ENCODE peak calls at places on chromosomes 3 and 15, in four cellular contexts. I is GM20000, V is Peyer's patch, Q is astrocyte. W is an unnamed sample.
A peak's percentile ranks its signal among the peaks of the same experiment; 100 is the strongest.

GRCh38 chr3:135851201-135852061 is 114.1 kb upstream of the PPP2R3A start:
- DNase-seq in I (no peak), V (no peak), Q (peak; percentile 64), W (no peak)

GRCh38 chr3:63034106-63034505 is 158.9 kb upstream of the CADPS start:
- DNase-seq in I (no peak), V (no peak), Q (peak; percentile 31), W (no peak)

GRCh38 chr3:29347412-29347811 is 66.5 kb downstream of the RBMS3 start:
- DNase-seq in I (no peak), V (no peak), Q (no peak), W (no peak)

GRCh38 chr3:71428841-71429609 is 154.5 kb downstream of the FOXP1 start:
- DNase-seq in I (no peak), V (no peak), Q (peak; percentile 68), W (no peak)

GRCh38 chr3:110253794-110254193 is 817.8 kb upstream of the NECTIN3 start:
- DNase-seq in I (no peak), V (no peak), Q (no peak), W (no peak)

GRCh38 chr3:8369638-8370037 is 132.0 kb upstream of the LMCD1 start:
- DNase-seq in I (no peak), V (no peak), Q (no peak), W (no peak)

GRCh38 chr15:99961011-99961441 is 227.8 kb upstream of the LYSMD4 start:
- DNase-seq in I (no peak), V (no peak), Q (no peak), W (peak; percentile 21)

GRCh38 chr3:194023501-194024280 is 112.3 kb upstream of the HES1 start:
- DNase-seq in I (no peak), V (no peak), Q (no peak), W (no peak)

GRCh38 chr3:54988302-54989022 is 60.6 kb upstream of the LRTM1 start:
- DNase-seq in I (no peak), V (peak; percentile 19), Q (peak; percentile 76), W (no peak)

GRCh38 chr3:189652042-189652441 is 20.9 kb downstream of the TP63 start:
- DNase-seq in I (no peak), V (no peak), Q (no peak), W (no peak)

GRCh38 chr3:9014189-9014588 is 50.9 kb upstream of the RAD18 start:
- DNase-seq in I (no peak), V (no peak), Q (no peak), W (no peak)

GRCh38 chr3:65914740-65915366 is 123.9 kb downstream of the MAGI1 start:
- DNase-seq in I (no peak), V (no peak), Q (no peak), W (no peak)

GRCh38 chr15:80480171-80480811 is 76.1 kb downstream of the ARNT2 start:
- DNase-seq in I (no peak), V (no peak), Q (peak; percentile 56), W (no peak)

GRCh38 chr15:100715571-100716455 is 113.4 kb downstream of the ASB7 start:
- DNase-seq in I (no peak), V (no peak), Q (no peak), W (peak; percentile 10)

GRCh38 chr3:107919239-107919638 is 171.6 kb downstream of the CD47 start:
- DNase-seq in I (no peak), V (no peak), Q (no peak), W (no peak)

GRCh38 chr15:91968610-91969009 is 115.1 kb downstream of the SLCO3A1 start:
- DNase-seq in I (no peak), V (no peak), Q (no peak), W (no peak)
- TF ChIP-seq CTCF in I (no peak), V (no peak), Q (no peak), W (no peak)

DNA sequence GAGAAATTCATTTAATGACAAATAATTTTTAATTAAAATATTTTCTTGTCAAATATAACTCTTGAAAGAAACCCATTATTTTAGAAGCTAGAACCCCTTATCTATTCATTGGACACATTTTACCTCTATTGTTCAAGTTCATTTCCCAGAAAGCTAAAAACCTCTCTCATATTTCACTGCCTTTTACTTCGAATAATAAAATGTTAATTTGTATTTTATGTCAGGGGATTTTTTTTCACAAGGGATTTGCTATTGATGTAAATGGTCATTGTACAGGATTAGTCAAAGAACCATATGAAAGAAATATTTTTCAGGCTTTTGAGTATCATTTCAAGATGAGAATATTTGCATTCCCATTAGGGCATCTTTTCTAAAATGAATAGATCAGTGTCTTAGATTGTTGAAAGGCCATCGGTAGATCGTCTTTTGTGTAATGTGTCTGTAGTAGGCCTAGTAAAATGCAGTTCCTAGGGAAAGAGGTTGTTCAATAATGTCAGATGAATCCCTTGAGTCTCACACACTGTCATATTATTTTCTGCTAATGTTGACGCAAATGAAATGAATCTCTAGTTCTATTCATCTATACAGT is 114.5 kb downstream of the ROBO1 start:
- DNase-seq in I (no peak), V (no peak), Q (no peak), W (no peak)
- TF ChIP-seq CTCF in I (no peak), V (no peak), Q (no peak), W (no peak)

GRCh38 chr3:4314688-4315087 is 11.5 kb downstream of the SETMAR start:
- DNase-seq in I (no peak), V (no peak), Q (no peak), W (no peak)
- TF ChIP-seq CTCF in I (no peak), V (no peak), Q (peak; percentile 12), W (no peak)

GRCh38 chr15:76058714-76059319 is 968 bp upstream of the TMEM266 start:
- DNase-seq in I (peak; percentile 55), V (no peak), Q (no peak), W (peak; percentile 41)
- TF ChIP-seq CTCF in I (peak; percentile 15), V (peak; percentile 2), Q (no peak), W (peak; percentile 40)

GRCh38 chr15:45391746-45392711 is 13.7 kb upstream of the GATM start:
- DNase-seq in I (peak; percentile 61), V (peak; percentile 20), Q (no peak), W (peak; percentile 59)

GRCh38 chr15:45394681-45395080 is 16.3 kb upstream of the GATM start:
- DNase-seq in I (no peak), V (no peak), Q (no peak), W (no peak)

GRCh38 chr15:45397116-45397665 is 18.8 kb upstream of the GATM start:
- DNase-seq in I (no peak), V (no peak), Q (no peak), W (no peak)

GRCh38 chr15:45395956-45396355 is 17.6 kb upstream of the GATM start:
- DNase-seq in I (no peak), V (no peak), Q (no peak), W (no peak)

DNA sequence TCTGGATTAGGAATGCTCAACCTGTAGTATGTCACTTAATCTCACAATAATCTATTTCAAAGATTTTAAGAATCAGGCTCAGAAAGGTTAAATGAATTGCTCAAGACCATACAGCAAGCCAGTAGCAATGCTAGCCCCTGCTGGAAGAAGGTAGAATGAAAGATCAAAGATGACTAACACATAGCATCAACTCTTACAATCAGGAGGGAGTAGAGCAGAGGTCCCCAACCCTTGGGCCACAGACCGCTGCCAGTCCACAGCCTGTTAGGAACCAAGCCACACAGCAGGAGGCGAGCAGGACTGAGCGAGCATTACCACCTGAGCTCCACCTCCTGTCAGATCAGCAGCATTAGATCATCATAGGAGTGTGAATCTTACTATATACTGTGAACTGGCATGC is 15.5 kb upstream of the GATM start:
- DNase-seq in I (no peak), V (no peak), Q (no peak), W (no peak)
- TF ChIP-seq CTCF in I (no peak), V (peak; percentile 64), Q (no peak), W (no peak)